ENCODE peak calls at places on chromosomes 7 and 10, in six cellular contexts. M is mammary epithelial cell; X is CD4-positive, CD25-positive, alpha-beta regulatory T cell; Z is Panc1; V is heart right ventricle; N is tibial nerve. F is an unnamed sample. For H3K4me1, the result is how much of the 10 kb centered on the place peaks cover.

GRCh38 chr10:128025437-128025836 is 100.8 kb downstream of the MKI67 start:
- DNase-seq in M (no peak), X (no peak), Z (no peak), V (no peak), N (no peak), F (no peak)

GRCh38 chr7:138338361-138338760 is 121.7 kb upstream of the TRIM24 start:
- DNase-seq in M (no peak), X (no peak), Z (no peak), V (peak), N (peak), F (no peak)

GRCh38 chr7:44097064-44097932 is 6.8 kb upstream of the AEBP1 start:
- DNase-seq in M (no peak), X (peak), Z (no peak), V (no peak), N (no peak), F (no peak)

GRCh38 chr7:33806284-33807157 is 98.8 kb upstream of the BMPER start:
- DNase-seq in M (no peak), X (no peak), Z (no peak), V (no peak), N (no peak), F (no peak)

GRCh38 chr7:129952164-129952652 is 552 bp downstream of the UBE2H start:
- DNase-seq in M (peak), X (peak), Z (no peak), V (peak), N (no peak), F (peak)

GRCh38 chr10:111996103-111996502 is 187.5 kb downstream of the GPAM start:
- DNase-seq in M (no peak), X (no peak), Z (no peak), V (no peak), N (no peak), F (no peak)

GRCh38 chr7:88357295-88357694 is 50.6 kb upstream of the STEAP4 start:
- DNase-seq in M (peak), X (no peak), Z (no peak), V (peak), N (no peak), F (no peak)

GRCh38 chr10:54800677-54801480 is at the start of gene PCDH15:
- DNase-seq in M (peak), X (no peak), Z (peak), V (peak), N (no peak), F (no peak)

GRCh38 chr7:12941512-12941911 is 254.1 kb downstream of the ARL4A start:
- DNase-seq in M (peak), X (no peak), Z (no peak), V (no peak), N (no peak), F (no peak)

GRCh38 chr10:124648131-124648475 is 96.1 kb downstream of the FAM53B start:
- DNase-seq in M (no peak), X (no peak), Z (no peak), V (no peak), N (no peak), F (no peak)

GRCh38 chr10:124646483-124647352 is 97.5 kb downstream of the FAM53B start:
- DNase-seq in M (no peak), X (no peak), Z (no peak), V (peak), N (peak), F (no peak)

GRCh38 chr10:124648738-124649137 is 95.4 kb downstream of the FAM53B start:
- DNase-seq in M (peak), X (peak), Z (no peak), V (peak), N (peak), F (no peak)

GRCh38 chr10:124649209-124649608 is 95.0 kb downstream of the FAM53B start:
- DNase-seq in M (no peak), X (no peak), Z (no peak), V (peak), N (peak), F (no peak)

GRCh38 chr10:124647421-124648130 is 96.6 kb downstream of the FAM53B start:
- DNase-seq in M (peak), X (peak), Z (no peak), V (peak), N (peak), F (peak)
- H3K4me1 ChIP-seq in M (under half), X (half or more), Z (under half), V (half or more), N (half or more), F (under half)

GRCh38 chr7:106064329-106064728 is 47.8 kb downstream of the SYPL1 start:
- DNase-seq in M (no peak), X (no peak), Z (no peak), V (no peak), N (no peak), F (no peak)
- H3K4me1 ChIP-seq in M (half or more), X (under half), Z (under half), V (under half), N (under half), F (under half)

GRCh38 chr7:112089551-112089950 is 116.6 kb downstream of the DOCK4 start:
- DNase-seq in M (no peak), X (no peak), Z (no peak), V (peak), N (no peak), F (no peak)
- H3K4me1 ChIP-seq in M (under half), X (under half), Z (under half), V (half or more), N (under half), F (under half)

GRCh38 chr7:128743112-128743772 is 4.1 kb downstream of the CALU start:
- DNase-seq in M (no peak), X (no peak), Z (no peak), V (no peak), N (no peak), F (no peak)
- H3K4me1 ChIP-seq in M (under half), X (under half), Z (under half), V (half or more), N (under half), F (under half)

F was measured in SJSA1.